ENCODE peak calls at places on chromosomes 13 and 19, in nine cellular contexts. One of them, this sample, is unnamed.

GRCh38 chr13:111503905-111504695 is 183.7 kb downstream of the TEX29 start:
- DNase-seq in MM.1S: no peak
- DNase-seq in cardiac muscle cell: no peak
- DNase-seq in thoracic aorta: no peak
- DNase-seq in transverse colon: no peak
- DNase-seq in cardiac fibroblast: no peak
- DNase-seq in right lobe of liver: no peak
- DNase-seq in lower leg skin: peak; percentile 74
- DNase-seq in PC-3: no peak
- DNase-seq in this sample: no peak

GRCh38 chr13:72448082-72448481 is 279.3 kb downstream of the MZT1 start:
- DNase-seq in MM.1S: no peak
- DNase-seq in cardiac muscle cell: no peak
- DNase-seq in thoracic aorta: no peak
- DNase-seq in transverse colon: no peak
- DNase-seq in cardiac fibroblast: no peak
- DNase-seq in right lobe of liver: no peak
- DNase-seq in lower leg skin: no peak
- DNase-seq in PC-3: no peak
- DNase-seq in this sample: no peak

GRCh38 chr13:30341815-30342570 is 34.6 kb upstream of the KATNAL1 start:
- DNase-seq in MM.1S: no peak
- DNase-seq in cardiac muscle cell: peak; percentile 87
- DNase-seq in thoracic aorta: peak; percentile 61
- DNase-seq in transverse colon: peak; percentile 76
- DNase-seq in cardiac fibroblast: peak; percentile 91
- DNase-seq in right lobe of liver: peak; percentile 94
- DNase-seq in lower leg skin: peak; percentile 96
- DNase-seq in PC-3: peak; percentile 90
- DNase-seq in this sample: peak; percentile 97

GRCh38 chr19:30011051-30011578 is 69.1 kb downstream of the URI1 start:
- DNase-seq in MM.1S: no peak
- DNase-seq in cardiac muscle cell: no peak
- DNase-seq in thoracic aorta: no peak
- DNase-seq in transverse colon: no peak
- DNase-seq in cardiac fibroblast: no peak
- DNase-seq in right lobe of liver: no peak
- DNase-seq in lower leg skin: no peak
- DNase-seq in PC-3: no peak
- DNase-seq in this sample: no peak

GRCh38 chr13:29754486-29754806 is 96.0 kb downstream of the UBL3 start:
- DNase-seq in MM.1S: no peak
- DNase-seq in cardiac muscle cell: peak; percentile 26
- DNase-seq in thoracic aorta: no peak
- DNase-seq in transverse colon: no peak
- DNase-seq in cardiac fibroblast: peak; percentile 45
- DNase-seq in right lobe of liver: no peak
- DNase-seq in lower leg skin: no peak
- DNase-seq in PC-3: peak; percentile 28
- DNase-seq in this sample: peak; percentile 39

GRCh38 chr13:98556968-98557591 is 19.8 kb downstream of the STK24 start:
- DNase-seq in MM.1S: no peak
- DNase-seq in cardiac muscle cell: no peak
- DNase-seq in thoracic aorta: no peak
- DNase-seq in transverse colon: no peak
- DNase-seq in cardiac fibroblast: no peak
- DNase-seq in right lobe of liver: no peak
- DNase-seq in lower leg skin: peak; percentile 71
- DNase-seq in PC-3: no peak
- DNase-seq in this sample: no peak

GRCh38 chr19:40236366-40236765 is 9.9 kb upstream of the CCNP start:
- DNase-seq in MM.1S: no peak
- DNase-seq in cardiac muscle cell: no peak
- DNase-seq in thoracic aorta: no peak
- DNase-seq in transverse colon: no peak
- DNase-seq in cardiac fibroblast: no peak
- DNase-seq in right lobe of liver: no peak
- DNase-seq in lower leg skin: no peak
- DNase-seq in PC-3: no peak
- DNase-seq in this sample: no peak

GRCh38 chr13:44396963-44397580 is 23.4 kb downstream of the SERP2 start:
- DNase-seq in MM.1S: no peak
- DNase-seq in cardiac muscle cell: peak; percentile 86
- DNase-seq in thoracic aorta: no peak
- DNase-seq in transverse colon: no peak
- DNase-seq in cardiac fibroblast: peak; percentile 11
- DNase-seq in right lobe of liver: no peak
- DNase-seq in lower leg skin: peak; percentile 70
- DNase-seq in PC-3: no peak
- DNase-seq in this sample: peak; percentile 41

GRCh38 chr13:29255567-29255966 is 339.9 kb downstream of the SLC7A1 start:
- DNase-seq in MM.1S: no peak
- DNase-seq in cardiac muscle cell: no peak
- DNase-seq in thoracic aorta: no peak
- DNase-seq in transverse colon: no peak
- DNase-seq in cardiac fibroblast: no peak
- DNase-seq in right lobe of liver: no peak
- DNase-seq in lower leg skin: no peak
- DNase-seq in PC-3: no peak
- DNase-seq in this sample: no peak

GRCh38 chr19:5936308-5936980 is 22.4 kb downstream of the CAPS start:
- DNase-seq in MM.1S: no peak
- DNase-seq in cardiac muscle cell: no peak
- DNase-seq in thoracic aorta: no peak
- DNase-seq in transverse colon: no peak
- DNase-seq in cardiac fibroblast: no peak
- DNase-seq in right lobe of liver: no peak
- DNase-seq in lower leg skin: no peak
- DNase-seq in PC-3: no peak
- DNase-seq in this sample: no peak

GRCh38 chr19:17806945-17807344 is 12.0 kb downstream of the B3GNT3 start:
- DNase-seq in MM.1S: no peak
- DNase-seq in cardiac muscle cell: no peak
- DNase-seq in thoracic aorta: no peak
- DNase-seq in transverse colon: no peak
- DNase-seq in cardiac fibroblast: no peak
- DNase-seq in right lobe of liver: no peak
- DNase-seq in lower leg skin: no peak
- DNase-seq in PC-3: no peak
- DNase-seq in this sample: no peak

GRCh38 chr13:31797154-31797775 is 57.9 kb downstream of the RXFP2 start:
- DNase-seq in MM.1S: no peak
- DNase-seq in cardiac muscle cell: peak; percentile 69
- DNase-seq in thoracic aorta: no peak
- DNase-seq in transverse colon: no peak
- DNase-seq in cardiac fibroblast: peak; percentile 70
- DNase-seq in right lobe of liver: no peak
- DNase-seq in lower leg skin: no peak
- DNase-seq in PC-3: peak; percentile 52
- DNase-seq in this sample: no peak

GRCh38 chr13:41652735-41653361 is 195.5 kb downstream of the RGCC start:
- DNase-seq in MM.1S: no peak
- DNase-seq in cardiac muscle cell: peak; percentile 76
- DNase-seq in thoracic aorta: no peak
- DNase-seq in transverse colon: no peak
- DNase-seq in cardiac fibroblast: peak; percentile 88
- DNase-seq in right lobe of liver: no peak
- DNase-seq in lower leg skin: no peak
- DNase-seq in PC-3: peak; percentile 60
- DNase-seq in this sample: peak; percentile 79

GRCh38 chr13:97141564-97142005 is 80.5 kb upstream of the MBNL2 start:
- DNase-seq in MM.1S: no peak
- DNase-seq in cardiac muscle cell: peak; percentile 85
- DNase-seq in thoracic aorta: no peak
- DNase-seq in transverse colon: peak; percentile 88
- DNase-seq in cardiac fibroblast: peak; percentile 89
- DNase-seq in right lobe of liver: no peak
- DNase-seq in lower leg skin: no peak
- DNase-seq in PC-3: peak; percentile 92
- DNase-seq in this sample: peak; percentile 91

GRCh38 chr13:113052206-113052605 is 53.4 kb upstream of the F7 start:
- DNase-seq in MM.1S: no peak
- DNase-seq in cardiac muscle cell: no peak
- DNase-seq in thoracic aorta: no peak
- DNase-seq in transverse colon: no peak
- DNase-seq in cardiac fibroblast: no peak
- DNase-seq in right lobe of liver: peak; percentile 10
- DNase-seq in lower leg skin: no peak
- DNase-seq in PC-3: no peak
- DNase-seq in this sample: no peak

DNA sequence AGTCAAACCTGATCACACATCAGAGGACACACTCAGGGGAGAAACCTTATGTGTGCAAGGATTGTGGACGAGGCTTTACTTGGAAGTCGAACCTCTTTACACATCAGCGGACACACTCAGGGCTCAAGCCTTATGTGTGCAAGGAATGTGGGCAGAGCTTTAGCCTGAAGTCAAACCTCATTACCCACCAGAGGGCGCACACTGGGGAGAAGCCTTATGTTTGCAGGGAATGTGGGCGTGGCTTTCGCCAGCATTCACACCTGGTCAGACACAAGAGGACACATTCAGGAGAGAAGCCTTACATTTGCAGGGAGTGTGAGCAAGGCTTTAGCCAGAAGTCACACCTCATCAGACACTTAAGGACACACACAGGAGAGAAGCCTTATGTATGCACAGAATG is 8.2 kb upstream of the ZNF527 start:
- DNase-seq in MM.1S: peak; percentile 10
- DNase-seq in cardiac muscle cell: peak; percentile 5
- DNase-seq in thoracic aorta: no peak
- DNase-seq in transverse colon: no peak
- DNase-seq in cardiac fibroblast: peak; percentile 17
- DNase-seq in right lobe of liver: no peak
- DNase-seq in lower leg skin: no peak
- DNase-seq in PC-3: no peak
- DNase-seq in this sample: no peak
- TF ChIP-seq CTCF in MM.1S: peak; percentile 17
- TF ChIP-seq CTCF in cardiac muscle cell: peak; percentile 4
- TF ChIP-seq CTCF in thoracic aorta: no peak
- TF ChIP-seq CTCF in transverse colon: no peak
- TF ChIP-seq CTCF in cardiac fibroblast: peak; percentile 7
- TF ChIP-seq CTCF in right lobe of liver: no peak
- TF ChIP-seq CTCF in lower leg skin: no peak
- TF ChIP-seq CTCF in PC-3: no peak
- TF ChIP-seq CTCF in this sample: no peak

DNA sequence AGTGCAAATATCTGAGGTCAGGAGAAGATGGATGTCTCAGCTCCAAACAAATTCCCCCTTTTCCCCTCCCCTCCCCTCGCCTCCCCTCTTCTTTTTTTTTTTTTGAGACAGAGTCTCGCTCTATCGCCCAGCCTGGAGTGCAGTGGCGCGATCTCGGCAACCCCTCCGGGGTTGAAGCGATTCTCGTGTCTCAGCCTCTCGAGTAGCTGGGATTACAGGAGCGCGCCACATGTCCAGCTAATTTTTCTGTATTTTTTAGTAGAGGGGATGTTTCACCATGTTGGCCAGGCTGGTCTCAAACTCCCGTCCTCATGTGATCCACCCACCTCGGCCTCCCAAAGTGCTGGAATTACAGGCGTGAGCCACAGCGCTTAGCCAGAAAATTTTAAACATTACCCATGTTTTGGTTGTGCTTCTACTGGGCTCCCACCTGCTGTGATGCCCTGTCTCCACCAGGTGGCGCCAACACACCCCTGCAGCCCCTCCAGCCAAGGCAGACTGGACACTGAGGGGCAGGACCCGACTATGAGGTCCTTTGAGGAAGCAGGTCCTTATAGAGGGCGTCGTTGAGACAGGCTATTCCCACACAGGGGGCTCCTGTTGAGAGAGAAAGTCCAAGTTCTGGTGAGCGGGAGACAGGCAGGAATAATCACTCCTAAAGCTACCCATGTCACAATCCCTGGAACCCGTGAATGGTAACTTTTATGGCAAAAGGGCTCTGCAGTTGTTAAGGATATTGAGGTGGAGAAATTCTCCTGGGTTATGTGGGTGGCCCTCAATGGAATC is 6.3 kb downstream of the ERICH4 start:
- DNase-seq in MM.1S: peak; percentile 58
- DNase-seq in cardiac muscle cell: peak; percentile 84
- DNase-seq in thoracic aorta: peak; percentile 50
- DNase-seq in transverse colon: peak; percentile 78
- DNase-seq in cardiac fibroblast: peak; percentile 75
- DNase-seq in right lobe of liver: peak; percentile 76
- DNase-seq in lower leg skin: peak; percentile 95
- DNase-seq in PC-3: peak; percentile 57
- DNase-seq in this sample: peak; percentile 87
- H3K4me3 ChIP-seq in MM.1S: peak overlapping the region; percentile 49
- H3K4me3 ChIP-seq in cardiac muscle cell: no peak overlapping the region
- H3K4me3 ChIP-seq in thoracic aorta: peak overlapping the region; percentile 53
- H3K4me3 ChIP-seq in transverse colon: no peak overlapping the region
- H3K4me3 ChIP-seq in cardiac fibroblast: peak overlapping the region; percentile 11
- H3K4me3 ChIP-seq in right lobe of liver: peak overlapping the region; percentile 5
- H3K4me3 ChIP-seq in lower leg skin: no peak overlapping the region
- H3K4me3 ChIP-seq in PC-3: peak overlapping the region; percentile 59
- H3K4me3 ChIP-seq in this sample: peak overlapping the region; percentile 31

GRCh38 chr19:55096061-55096701 is 20.5 kb downstream of the EPS8L1 start:
- DNase-seq in MM.1S: no peak
- DNase-seq in cardiac muscle cell: no peak
- DNase-seq in thoracic aorta: no peak
- DNase-seq in transverse colon: no peak
- DNase-seq in cardiac fibroblast: no peak
- DNase-seq in right lobe of liver: no peak
- DNase-seq in lower leg skin: no peak
- DNase-seq in PC-3: no peak
- DNase-seq in this sample: no peak
- TF ChIP-seq CTCF in MM.1S: no peak
- TF ChIP-seq CTCF in cardiac muscle cell: no peak
- TF ChIP-seq CTCF in thoracic aorta: no peak
- TF ChIP-seq CTCF in transverse colon: no peak
- TF ChIP-seq CTCF in cardiac fibroblast: no peak
- TF ChIP-seq CTCF in right lobe of liver: no peak
- TF ChIP-seq CTCF in lower leg skin: no peak
- TF ChIP-seq CTCF in PC-3: peak; percentile 29
- TF ChIP-seq CTCF in this sample: no peak

DNA sequence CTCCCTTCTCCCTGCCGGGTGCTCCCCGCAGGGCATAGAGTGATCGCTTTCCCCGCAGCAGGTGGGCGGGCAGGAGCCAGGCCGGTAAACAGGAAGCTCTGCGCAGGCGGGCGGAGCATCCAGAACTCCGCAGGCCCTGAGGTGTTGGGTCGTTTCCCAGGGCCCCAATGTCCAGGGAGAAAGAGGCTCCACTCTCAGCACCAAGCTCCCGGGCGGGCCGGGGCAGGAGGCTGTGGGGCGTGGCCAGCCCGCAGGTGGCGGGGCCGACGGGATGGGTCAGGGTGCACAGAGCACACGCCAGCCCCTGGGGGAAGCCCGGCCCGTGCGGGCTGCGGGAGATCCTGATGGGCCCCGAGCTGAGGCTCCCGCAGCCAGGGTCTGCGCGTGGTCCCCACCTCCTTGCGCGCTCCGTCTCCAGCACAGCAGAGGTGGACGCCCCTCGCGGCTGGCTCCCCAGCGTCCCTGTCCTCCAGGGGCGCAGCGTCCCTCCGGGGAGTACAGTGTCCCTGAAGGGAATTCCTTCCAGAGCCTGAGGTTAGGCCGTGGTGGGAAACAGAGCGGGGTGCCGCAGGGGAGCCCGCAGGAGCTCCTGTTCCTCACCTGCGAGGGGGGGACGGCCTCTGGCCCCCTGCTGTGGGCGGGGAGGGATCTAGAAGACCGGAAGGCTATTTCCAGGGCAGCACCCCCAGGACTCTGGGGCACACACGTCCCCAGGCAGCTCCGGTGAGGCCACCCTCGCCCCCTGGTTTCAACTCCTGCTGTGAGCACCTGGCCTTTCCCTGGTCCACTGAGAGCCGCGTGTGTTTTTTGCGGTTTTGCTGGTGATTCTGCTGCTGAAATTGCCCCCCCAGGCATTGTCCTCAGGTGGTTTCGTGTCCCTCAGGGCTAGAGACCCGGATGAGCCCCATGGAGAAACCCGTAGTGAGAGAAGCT is 12.2 kb downstream of the PIP5K1C start:
- DNase-seq in MM.1S: peak; percentile 91
- DNase-seq in cardiac muscle cell: no peak
- DNase-seq in thoracic aorta: no peak
- DNase-seq in transverse colon: peak; percentile 54
- DNase-seq in cardiac fibroblast: no peak
- DNase-seq in right lobe of liver: peak; percentile 72
- DNase-seq in lower leg skin: no peak
- DNase-seq in PC-3: no peak
- DNase-seq in this sample: no peak
- H3K4me3 ChIP-seq in MM.1S: peak overlapping the region; percentile 59
- H3K4me3 ChIP-seq in cardiac muscle cell: no peak overlapping the region
- H3K4me3 ChIP-seq in thoracic aorta: peak overlapping the region; percentile 29
- H3K4me3 ChIP-seq in transverse colon: peak overlapping the region; percentile 25
- H3K4me3 ChIP-seq in cardiac fibroblast: no peak overlapping the region
- H3K4me3 ChIP-seq in right lobe of liver: no peak overlapping the region
- H3K4me3 ChIP-seq in lower leg skin: no peak overlapping the region
- H3K4me3 ChIP-seq in PC-3: no peak overlapping the region
- H3K4me3 ChIP-seq in this sample: no peak overlapping the region

This sample was measured in foreskin fibroblast.